ENCODE peak calls at places on chromosomes 2 and 18, in seven cellular contexts. X is foreskin keratinocyte; H is COR-L47; G is anterior cingulate cortex; S is stimulated activated CD4-positive, alpha-beta T cell treated with anti-CD3 and anti-CD28 coated beads, Interleukin-4, amount 100 ng/mL, for 1 hour; M is HTR-8/SVneo; W is ascending aorta. D is an unnamed sample.
A peak's percentile ranks its signal among the peaks of the same experiment; 100 is the strongest.

GRCh38 chr2:219851169-219851568 is 223.7 kb downstream of the SLC4A3 start:
- DNase-seq in M (no peak), S (no peak), G (no peak), X (no peak), H (no peak), W (no peak), D (no peak)

GRCh38 chr2:54999182-54999581 is 51.1 kb downstream of the RTN4 start:
- DNase-seq in X (no peak), H (no peak), G (no peak), W (no peak), S (no peak), M (peak; percentile 45), D (no peak)

GRCh38 chr2:205889073-205889472 is 196.9 kb downstream of the INO80D start:
- DNase-seq in G (no peak), W (no peak), X (peak; percentile 98), S (no peak), H (no peak), M (no peak), D (no peak)

GRCh38 chr2:48471048-48471474 is 58.9 kb upstream of the STON1 start:
- DNase-seq in M (peak; percentile 59), S (no peak), X (peak; percentile 33), W (no peak), G (no peak), H (no peak), D (peak; percentile 57)

GRCh38 chr2:95270541-95271081 is 3.6 kb upstream of the PROM2 start:
- DNase-seq in M (no peak), X (no peak), H (no peak), G (no peak), W (peak; percentile 39), S (no peak), D (no peak)

GRCh38 chr2:65660340-65660739 is 227.9 kb upstream of the SPRED2 start:
- DNase-seq in G (no peak), X (no peak), S (no peak), W (no peak), H (no peak), M (no peak), D (no peak)

GRCh38 chr2:237657063-237657462 is 29.7 kb downstream of the LRRFIP1 start:
- DNase-seq in M (no peak), G (no peak), X (no peak), W (no peak), S (no peak), H (no peak), D (no peak)

GRCh38 chr2:121919803-121920202 is 164.4 kb downstream of the TSN start:
- DNase-seq in G (no peak), H (no peak), S (no peak), X (no peak), M (no peak), W (no peak), D (no peak)

GRCh38 chr2:235857613-235858012 is 310.6 kb downstream of the GBX2 start:
- DNase-seq in M (no peak), H (no peak), S (no peak), G (no peak), X (no peak), W (no peak), D (no peak)

GRCh38 chr18:34339155-34339554 is 114.4 kb upstream of the NOL4 start:
- DNase-seq in H (peak; percentile 97), W (no peak), X (no peak), S (no peak), G (no peak), M (no peak), D (no peak)

GRCh38 chr2:42333579-42333978 is 27.4 kb downstream of the COX7A2L start:
- DNase-seq in H (no peak), G (no peak), M (no peak), X (no peak), S (no peak), W (no peak), D (no peak)

GRCh38 chr2:10526281-10526680 is 78.2 kb upstream of the ODC1 start:
- DNase-seq in M (no peak), H (no peak), X (no peak), G (no peak), S (no peak), W (peak; percentile 47), D (no peak)

GRCh38 chr2:102618452-102619413 is 620 bp upstream of the SLC9A2 start:
- DNase-seq in G (no peak), H (no peak), W (no peak), S (peak; percentile 33), X (no peak), M (no peak), D (no peak)

GRCh38 chr2:240411261-240412160 is 24.0 kb upstream of the GPC1 start:
- DNase-seq in H (no peak), M (no peak), X (no peak), G (no peak), S (no peak), W (peak; percentile 46), D (no peak)